ENCODE peak calls at places on chromosomes 11 and 22, in four cellular contexts. R is WTC11, H is K562, C is SK-N-SH. U is an unnamed sample.
A peak's percentile ranks its signal among the peaks of the same experiment; 100 is the strongest.

GRCh38 chr11:85922367-85922766 is 67.2 kb downstream of the CCDC83 start:
- DNase-seq in C (no peak), R (no peak), H (no peak), U (no peak)

GRCh38 chr11:126607374-126607773 is 251.9 kb downstream of the ST3GAL4 start:
- DNase-seq in R (peak; percentile 76), H (peak; percentile 79), C (peak; percentile 83), U (peak; percentile 61)

GRCh38 chr22:30248484-30248883 is 1.9 kb upstream of the LIF start:
- DNase-seq in C (no peak), H (no peak), R (no peak), U (no peak)

GRCh38 chr11:65547446-65548125 is 10.6 kb downstream of the LTBP3 start:
- DNase-seq in H (no peak), C (no peak), R (peak; percentile 52), U (peak; percentile 72)

GRCh38 chr11:11391169-11391568 is 38.1 kb upstream of the CSNK2A3 start:
- DNase-seq in R (no peak), H (no peak), C (no peak), U (no peak)

GRCh38 chr22:37032535-37033460 is 13.3 kb downstream of the MPST start:
- DNase-seq in C (no peak), R (no peak), H (no peak), U (no peak)

GRCh38 chr22:23754220-23754919 is at the start of gene VPREB3:
- DNase-seq in C (no peak), R (peak; percentile 29), H (no peak), U (peak; percentile 44)

GRCh38 chr11:73578786-73579185 is 19.1 kb downstream of the FAM168A start:
- DNase-seq in C (no peak), H (no peak), R (no peak), U (no peak)

GRCh38 chr11:64055077-64055476 is 19.3 kb downstream of the FLRT1 start:
- DNase-seq in R (no peak), C (no peak), H (no peak), U (no peak)

GRCh38 chr22:40826984-40827741 is 8.0 kb upstream of the SLC25A17 start:
- DNase-seq in H (no peak), C (no peak), R (peak; percentile 51), U (no peak)

GRCh38 chr11:10350341-10350740 is 45.5 kb downstream of the ADM start:
- DNase-seq in C (no peak), R (peak; percentile 44), H (no peak), U (peak; percentile 73)

GRCh38 chr11:76657824-76658170 is 12.8 kb downstream of the LRRC32 start:
- DNase-seq in R (no peak), H (no peak), C (no peak), U (no peak)

GRCh38 chr11:76656087-76656531 is 14.4 kb downstream of the LRRC32 start:
- DNase-seq in H (no peak), R (peak; percentile 5), C (no peak), U (no peak)

GRCh38 chr11:76657139-76657823 is 13.3 kb downstream of the LRRC32 start:
- DNase-seq in H (no peak), R (peak; percentile 6), C (no peak), U (no peak)

GRCh38 chr11:76655466-76656086 is 15.0 kb downstream of the LRRC32 start:
- DNase-seq in R (peak; percentile 8), H (no peak), C (no peak), U (no peak)

GRCh38 chr11:76656571-76657081 is 13.9 kb downstream of the LRRC32 start:
- DNase-seq in R (no peak), C (peak; percentile 25), H (no peak), U (no peak)
- TF ChIP-seq TEAD4 in R (no peak), C (no peak), H (no peak), U (no peak)

GRCh38 chr11:18374956-18375355 is 19.4 kb upstream of the LDHA start:
- DNase-seq in C (no peak), H (no peak), R (no peak), U (no peak)

GRCh38 chr11:18375941-18376340 is 18.4 kb upstream of the LDHA start:
- DNase-seq in C (no peak), H (no peak), R (no peak), U (no peak)

GRCh38 chr11:18371279-18371678 is 23.1 kb upstream of the LDHA start:
- DNase-seq in R (no peak), C (no peak), H (peak; percentile 20), U (no peak)

GRCh38 chr11:18369398-18369797 is 25.0 kb upstream of the LDHA start:
- DNase-seq in H (no peak), C (no peak), R (no peak), U (no peak)

GRCh38 chr11:18372187-18372586 is 22.2 kb upstream of the LDHA start:
- DNase-seq in R (no peak), C (no peak), H (no peak), U (no peak)
- TF ChIP-seq TEAD4 in R (no peak), C (no peak), H (no peak), U (no peak)

GRCh38 chr22:46054878-46055158 is 77.9 kb upstream of the WNT7B start:
- DNase-seq in H (no peak), R (peak; percentile 0), C (no peak), U (no peak)
- TF ChIP-seq TEAD4 in H (no peak), R (no peak), C (no peak), U (no peak)

GRCh38 chr11:19595840-19596751 is 116.5 kb upstream of the NAV2 start:
- DNase-seq in R (no peak), H (no peak), C (peak; percentile 74), U (no peak)
- TF ChIP-seq TEAD4 in R (no peak), H (no peak), C (peak; percentile 67), U (no peak)

DNA sequence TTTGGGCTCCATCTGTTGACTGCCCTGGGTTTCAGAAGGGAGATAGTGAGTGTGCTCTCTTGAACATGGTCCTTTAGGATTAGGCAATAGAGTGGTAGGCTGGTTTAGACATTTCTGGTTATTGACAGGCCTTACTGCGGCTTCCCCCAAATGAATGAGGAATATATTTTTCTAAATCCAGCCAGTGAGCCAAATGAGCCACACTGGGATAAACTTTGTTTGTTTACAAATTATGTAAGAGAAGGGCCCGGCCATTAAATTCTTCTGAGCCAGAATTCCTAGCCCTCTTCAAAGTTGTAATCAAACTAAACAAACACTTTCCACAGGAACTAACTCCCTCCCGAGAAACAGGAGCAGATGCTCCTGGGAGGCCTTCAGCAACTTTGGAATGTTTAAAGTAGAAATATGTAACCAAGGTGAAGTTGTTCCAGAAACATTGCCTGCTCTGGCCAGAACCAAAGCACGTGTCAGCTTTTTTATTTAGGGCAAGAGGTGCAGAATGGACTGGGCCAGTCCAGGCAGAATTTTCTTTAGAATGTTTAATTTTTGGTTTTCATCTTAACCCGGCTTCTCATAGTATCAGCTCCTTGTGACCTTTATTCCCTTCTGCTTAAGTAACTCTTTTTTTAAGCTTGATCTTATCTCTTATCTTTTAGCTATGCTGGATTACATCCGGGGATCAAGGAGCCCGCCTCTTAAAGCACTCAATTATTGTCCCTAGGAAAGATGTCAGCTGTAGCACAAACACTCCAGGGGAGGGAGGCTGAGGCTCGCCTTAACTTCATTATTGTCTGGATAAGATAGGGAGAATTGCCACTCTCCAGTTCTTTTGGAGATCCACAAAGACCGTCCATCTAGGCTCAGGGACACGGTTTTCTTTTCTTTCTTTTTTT is 28.7 kb downstream of the ZNRF3 start:
- DNase-seq in H (no peak), C (no peak), R (no peak), U (no peak)
- TF ChIP-seq TEAD4 in H (no peak), C (no peak), R (no peak), U (no peak)

U was measured in H1.